ENCODE peak calls at places on chromosomes 16 and 17, in ten cellular contexts. One of them, this sample, is unnamed.

GRCh38 chr17:1829189-1829578 is 518 bp downstream of the SMYD4 start:
- DNase-seq in stimulated activated CD8-positive, alpha-beta memory T cell treated with anti-CD3 and anti-CD28 coated beads, Interleukin-12 subunit alpha, Interleukin-12 subunit beta, amount 100 ng/mL, for 4 hours: no peak
- DNase-seq in ELR: peak; percentile 47
- DNase-seq in HepG2: peak; percentile 13
- DNase-seq in COR-L47: no peak
- DNase-seq in NCI-H774: peak; percentile 8
- DNase-seq in tibial artery: peak; percentile 70
- DNase-seq in stimulated activated CD4-positive, alpha-beta T cell treated with anti-CD3 and anti-CD28 coated beads, Interleukin-1b, Interleukin-23, amount 100 ng/mL, for 1 hour: no peak
- DNase-seq in body of pancreas: peak; percentile 76
- DNase-seq in naive thymus-derived CD8-positive, alpha-beta T cell: no peak
- DNase-seq in this sample: no peak

GRCh38 chr16:63617990-63618763 is 1503.7 kb downstream of the CDH11 start:
- DNase-seq in stimulated activated CD8-positive, alpha-beta memory T cell treated with anti-CD3 and anti-CD28 coated beads, Interleukin-12 subunit alpha, Interleukin-12 subunit beta, amount 100 ng/mL, for 4 hours: no peak
- DNase-seq in ELR: no peak
- DNase-seq in HepG2: no peak
- DNase-seq in COR-L47: no peak
- DNase-seq in NCI-H774: no peak
- DNase-seq in tibial artery: no peak
- DNase-seq in stimulated activated CD4-positive, alpha-beta T cell treated with anti-CD3 and anti-CD28 coated beads, Interleukin-1b, Interleukin-23, amount 100 ng/mL, for 1 hour: no peak
- DNase-seq in body of pancreas: peak; percentile 37
- DNase-seq in naive thymus-derived CD8-positive, alpha-beta T cell: no peak
- DNase-seq in this sample: no peak

GRCh38 chr16:85391769-85392583 is 221.1 kb upstream of the GSE1 start:
- DNase-seq in stimulated activated CD8-positive, alpha-beta memory T cell treated with anti-CD3 and anti-CD28 coated beads, Interleukin-12 subunit alpha, Interleukin-12 subunit beta, amount 100 ng/mL, for 4 hours: no peak
- DNase-seq in ELR: peak; percentile 39
- DNase-seq in HepG2: no peak
- DNase-seq in COR-L47: no peak
- DNase-seq in NCI-H774: no peak
- DNase-seq in tibial artery: peak; percentile 61
- DNase-seq in stimulated activated CD4-positive, alpha-beta T cell treated with anti-CD3 and anti-CD28 coated beads, Interleukin-1b, Interleukin-23, amount 100 ng/mL, for 1 hour: no peak
- DNase-seq in body of pancreas: no peak
- DNase-seq in naive thymus-derived CD8-positive, alpha-beta T cell: no peak
- DNase-seq in this sample: no peak

GRCh38 chr16:87765776-87766484 is at the start of gene KLHDC4:
- DNase-seq in stimulated activated CD8-positive, alpha-beta memory T cell treated with anti-CD3 and anti-CD28 coated beads, Interleukin-12 subunit alpha, Interleukin-12 subunit beta, amount 100 ng/mL, for 4 hours: peak; percentile 87
- DNase-seq in ELR: peak; percentile 90
- DNase-seq in HepG2: peak; percentile 78
- DNase-seq in COR-L47: peak; percentile 64
- DNase-seq in NCI-H774: peak; percentile 69
- DNase-seq in tibial artery: peak; percentile 93
- DNase-seq in stimulated activated CD4-positive, alpha-beta T cell treated with anti-CD3 and anti-CD28 coated beads, Interleukin-1b, Interleukin-23, amount 100 ng/mL, for 1 hour: peak; percentile 67
- DNase-seq in body of pancreas: peak; percentile 91
- DNase-seq in naive thymus-derived CD8-positive, alpha-beta T cell: peak; percentile 93
- DNase-seq in this sample: peak; percentile 44

GRCh38 chr17:80832266-80832676 is 159.4 kb upstream of the CHMP6 start:
- DNase-seq in stimulated activated CD8-positive, alpha-beta memory T cell treated with anti-CD3 and anti-CD28 coated beads, Interleukin-12 subunit alpha, Interleukin-12 subunit beta, amount 100 ng/mL, for 4 hours: no peak
- DNase-seq in ELR: peak; percentile 85
- DNase-seq in HepG2: no peak
- DNase-seq in COR-L47: peak; percentile 76
- DNase-seq in NCI-H774: peak; percentile 32
- DNase-seq in tibial artery: peak; percentile 78
- DNase-seq in stimulated activated CD4-positive, alpha-beta T cell treated with anti-CD3 and anti-CD28 coated beads, Interleukin-1b, Interleukin-23, amount 100 ng/mL, for 1 hour: no peak
- DNase-seq in body of pancreas: peak; percentile 19
- DNase-seq in naive thymus-derived CD8-positive, alpha-beta T cell: no peak
- DNase-seq in this sample: peak; percentile 25

GRCh38 chr17:77453613-77454559 is 313.1 kb downstream of the SEC14L1 start:
- DNase-seq in stimulated activated CD8-positive, alpha-beta memory T cell treated with anti-CD3 and anti-CD28 coated beads, Interleukin-12 subunit alpha, Interleukin-12 subunit beta, amount 100 ng/mL, for 4 hours: no peak
- DNase-seq in ELR: no peak
- DNase-seq in HepG2: peak; percentile 98
- DNase-seq in COR-L47: no peak
- DNase-seq in NCI-H774: no peak
- DNase-seq in tibial artery: no peak
- DNase-seq in stimulated activated CD4-positive, alpha-beta T cell treated with anti-CD3 and anti-CD28 coated beads, Interleukin-1b, Interleukin-23, amount 100 ng/mL, for 1 hour: no peak
- DNase-seq in body of pancreas: peak; percentile 73
- DNase-seq in naive thymus-derived CD8-positive, alpha-beta T cell: no peak
- DNase-seq in this sample: no peak

GRCh38 chr16:1877804-1878203 is 5.8 kb upstream of the MEIOB start:
- DNase-seq in stimulated activated CD8-positive, alpha-beta memory T cell treated with anti-CD3 and anti-CD28 coated beads, Interleukin-12 subunit alpha, Interleukin-12 subunit beta, amount 100 ng/mL, for 4 hours: no peak
- DNase-seq in ELR: no peak
- DNase-seq in HepG2: no peak
- DNase-seq in COR-L47: no peak
- DNase-seq in NCI-H774: no peak
- DNase-seq in tibial artery: no peak
- DNase-seq in stimulated activated CD4-positive, alpha-beta T cell treated with anti-CD3 and anti-CD28 coated beads, Interleukin-1b, Interleukin-23, amount 100 ng/mL, for 1 hour: no peak
- DNase-seq in body of pancreas: no peak
- DNase-seq in naive thymus-derived CD8-positive, alpha-beta T cell: no peak
- DNase-seq in this sample: peak; percentile 32

GRCh38 chr17:4750606-4751005 is 10.9 kb upstream of the CXCL16 start:
- DNase-seq in stimulated activated CD8-positive, alpha-beta memory T cell treated with anti-CD3 and anti-CD28 coated beads, Interleukin-12 subunit alpha, Interleukin-12 subunit beta, amount 100 ng/mL, for 4 hours: no peak
- DNase-seq in ELR: no peak
- DNase-seq in HepG2: no peak
- DNase-seq in COR-L47: no peak
- DNase-seq in NCI-H774: no peak
- DNase-seq in tibial artery: no peak
- DNase-seq in stimulated activated CD4-positive, alpha-beta T cell treated with anti-CD3 and anti-CD28 coated beads, Interleukin-1b, Interleukin-23, amount 100 ng/mL, for 1 hour: no peak
- DNase-seq in body of pancreas: no peak
- DNase-seq in naive thymus-derived CD8-positive, alpha-beta T cell: no peak
- DNase-seq in this sample: no peak

GRCh38 chr17:238071-238963 is 56.9 kb upstream of the DOC2B start:
- DNase-seq in stimulated activated CD8-positive, alpha-beta memory T cell treated with anti-CD3 and anti-CD28 coated beads, Interleukin-12 subunit alpha, Interleukin-12 subunit beta, amount 100 ng/mL, for 4 hours: no peak
- DNase-seq in ELR: no peak
- DNase-seq in HepG2: no peak
- DNase-seq in COR-L47: no peak
- DNase-seq in NCI-H774: no peak
- DNase-seq in tibial artery: no peak
- DNase-seq in stimulated activated CD4-positive, alpha-beta T cell treated with anti-CD3 and anti-CD28 coated beads, Interleukin-1b, Interleukin-23, amount 100 ng/mL, for 1 hour: no peak
- DNase-seq in body of pancreas: no peak
- DNase-seq in naive thymus-derived CD8-positive, alpha-beta T cell: no peak
- DNase-seq in this sample: no peak

GRCh38 chr16:11145173-11145820 is 110.7 kb downstream of the SOCS1 start:
- DNase-seq in stimulated activated CD8-positive, alpha-beta memory T cell treated with anti-CD3 and anti-CD28 coated beads, Interleukin-12 subunit alpha, Interleukin-12 subunit beta, amount 100 ng/mL, for 4 hours: no peak
- DNase-seq in ELR: peak; percentile 73
- DNase-seq in HepG2: no peak
- DNase-seq in COR-L47: no peak
- DNase-seq in NCI-H774: no peak
- DNase-seq in tibial artery: no peak
- DNase-seq in stimulated activated CD4-positive, alpha-beta T cell treated with anti-CD3 and anti-CD28 coated beads, Interleukin-1b, Interleukin-23, amount 100 ng/mL, for 1 hour: no peak
- DNase-seq in body of pancreas: no peak
- DNase-seq in naive thymus-derived CD8-positive, alpha-beta T cell: no peak
- DNase-seq in this sample: no peak

GRCh38 chr17:63934391-63935112 is 2.4 kb upstream of the CD79B start:
- DNase-seq in stimulated activated CD8-positive, alpha-beta memory T cell treated with anti-CD3 and anti-CD28 coated beads, Interleukin-12 subunit alpha, Interleukin-12 subunit beta, amount 100 ng/mL, for 4 hours: no peak
- DNase-seq in ELR: no peak
- DNase-seq in HepG2: no peak
- DNase-seq in COR-L47: no peak
- DNase-seq in NCI-H774: no peak
- DNase-seq in tibial artery: no peak
- DNase-seq in stimulated activated CD4-positive, alpha-beta T cell treated with anti-CD3 and anti-CD28 coated beads, Interleukin-1b, Interleukin-23, amount 100 ng/mL, for 1 hour: no peak
- DNase-seq in body of pancreas: no peak
- DNase-seq in naive thymus-derived CD8-positive, alpha-beta T cell: no peak
- DNase-seq in this sample: no peak

GRCh38 chr17:65468321-65468720 is 93.1 kb downstream of the AXIN2 start:
- DNase-seq in stimulated activated CD8-positive, alpha-beta memory T cell treated with anti-CD3 and anti-CD28 coated beads, Interleukin-12 subunit alpha, Interleukin-12 subunit beta, amount 100 ng/mL, for 4 hours: no peak
- DNase-seq in ELR: no peak
- DNase-seq in HepG2: no peak
- DNase-seq in COR-L47: no peak
- DNase-seq in NCI-H774: no peak
- DNase-seq in tibial artery: no peak
- DNase-seq in stimulated activated CD4-positive, alpha-beta T cell treated with anti-CD3 and anti-CD28 coated beads, Interleukin-1b, Interleukin-23, amount 100 ng/mL, for 1 hour: no peak
- DNase-seq in body of pancreas: no peak
- DNase-seq in naive thymus-derived CD8-positive, alpha-beta T cell: no peak
- DNase-seq in this sample: no peak

GRCh38 chr16:632486-633335 is 1.9 kb downstream of the WFIKKN1 start:
- DNase-seq in stimulated activated CD8-positive, alpha-beta memory T cell treated with anti-CD3 and anti-CD28 coated beads, Interleukin-12 subunit alpha, Interleukin-12 subunit beta, amount 100 ng/mL, for 4 hours: no peak
- DNase-seq in ELR: no peak
- DNase-seq in HepG2: no peak
- DNase-seq in COR-L47: no peak
- DNase-seq in NCI-H774: no peak
- DNase-seq in tibial artery: no peak
- DNase-seq in stimulated activated CD4-positive, alpha-beta T cell treated with anti-CD3 and anti-CD28 coated beads, Interleukin-1b, Interleukin-23, amount 100 ng/mL, for 1 hour: no peak
- DNase-seq in body of pancreas: no peak
- DNase-seq in naive thymus-derived CD8-positive, alpha-beta T cell: no peak
- DNase-seq in this sample: no peak

GRCh38 chr16:67144943-67145342 is 5.9 kb downstream of the B3GNT9 start:
- DNase-seq in stimulated activated CD8-positive, alpha-beta memory T cell treated with anti-CD3 and anti-CD28 coated beads, Interleukin-12 subunit alpha, Interleukin-12 subunit beta, amount 100 ng/mL, for 4 hours: no peak
- DNase-seq in ELR: no peak
- DNase-seq in HepG2: no peak
- DNase-seq in COR-L47: no peak
- DNase-seq in NCI-H774: no peak
- DNase-seq in tibial artery: no peak
- DNase-seq in stimulated activated CD4-positive, alpha-beta T cell treated with anti-CD3 and anti-CD28 coated beads, Interleukin-1b, Interleukin-23, amount 100 ng/mL, for 1 hour: no peak
- DNase-seq in body of pancreas: no peak
- DNase-seq in naive thymus-derived CD8-positive, alpha-beta T cell: no peak
- DNase-seq in this sample: no peak

GRCh38 chr16:89904606-89905510 is 13.8 kb upstream of the MC1R start:
- DNase-seq in stimulated activated CD8-positive, alpha-beta memory T cell treated with anti-CD3 and anti-CD28 coated beads, Interleukin-12 subunit alpha, Interleukin-12 subunit beta, amount 100 ng/mL, for 4 hours: no peak
- DNase-seq in ELR: no peak
- DNase-seq in HepG2: no peak
- DNase-seq in COR-L47: no peak
- DNase-seq in NCI-H774: no peak
- DNase-seq in tibial artery: no peak
- DNase-seq in stimulated activated CD4-positive, alpha-beta T cell treated with anti-CD3 and anti-CD28 coated beads, Interleukin-1b, Interleukin-23, amount 100 ng/mL, for 1 hour: no peak
- DNase-seq in body of pancreas: no peak
- DNase-seq in naive thymus-derived CD8-positive, alpha-beta T cell: no peak
- DNase-seq in this sample: no peak

GRCh38 chr17:7260601-7261376 is 1.5 kb downstream of the CLDN7 start:
- DNase-seq in stimulated activated CD8-positive, alpha-beta memory T cell treated with anti-CD3 and anti-CD28 coated beads, Interleukin-12 subunit alpha, Interleukin-12 subunit beta, amount 100 ng/mL, for 4 hours: peak; percentile 27
- DNase-seq in ELR: no peak
- DNase-seq in HepG2: no peak
- DNase-seq in COR-L47: no peak
- DNase-seq in NCI-H774: no peak
- DNase-seq in tibial artery: no peak
- DNase-seq in stimulated activated CD4-positive, alpha-beta T cell treated with anti-CD3 and anti-CD28 coated beads, Interleukin-1b, Interleukin-23, amount 100 ng/mL, for 1 hour: no peak
- DNase-seq in body of pancreas: peak; percentile 86
- DNase-seq in naive thymus-derived CD8-positive, alpha-beta T cell: peak; percentile 19
- DNase-seq in this sample: peak; percentile 30

GRCh38 chr17:1039119-1039507 is 42.2 kb downstream of the TIMM22 start:
- DNase-seq in stimulated activated CD8-positive, alpha-beta memory T cell treated with anti-CD3 and anti-CD28 coated beads, Interleukin-12 subunit alpha, Interleukin-12 subunit beta, amount 100 ng/mL, for 4 hours: no peak
- DNase-seq in ELR: no peak
- DNase-seq in HepG2: no peak
- DNase-seq in COR-L47: no peak
- DNase-seq in NCI-H774: no peak
- DNase-seq in tibial artery: no peak
- DNase-seq in stimulated activated CD4-positive, alpha-beta T cell treated with anti-CD3 and anti-CD28 coated beads, Interleukin-1b, Interleukin-23, amount 100 ng/mL, for 1 hour: no peak
- DNase-seq in body of pancreas: no peak
- DNase-seq in naive thymus-derived CD8-positive, alpha-beta T cell: no peak
- DNase-seq in this sample: no peak

GRCh38 chr17:80649672-80650338 is 105.2 kb downstream of the RPTOR start:
- DNase-seq in stimulated activated CD8-positive, alpha-beta memory T cell treated with anti-CD3 and anti-CD28 coated beads, Interleukin-12 subunit alpha, Interleukin-12 subunit beta, amount 100 ng/mL, for 4 hours: peak; percentile 50
- DNase-seq in ELR: peak; percentile 95
- DNase-seq in HepG2: peak; percentile 77
- DNase-seq in COR-L47: peak; percentile 45
- DNase-seq in NCI-H774: no peak
- DNase-seq in tibial artery: no peak
- DNase-seq in stimulated activated CD4-positive, alpha-beta T cell treated with anti-CD3 and anti-CD28 coated beads, Interleukin-1b, Interleukin-23, amount 100 ng/mL, for 1 hour: peak; percentile 7
- DNase-seq in body of pancreas: peak; percentile 53
- DNase-seq in naive thymus-derived CD8-positive, alpha-beta T cell: peak; percentile 30
- DNase-seq in this sample: no peak

GRCh38 chr16:12290165-12290564 is 313.6 kb downstream of the SNX29 start:
- DNase-seq in stimulated activated CD8-positive, alpha-beta memory T cell treated with anti-CD3 and anti-CD28 coated beads, Interleukin-12 subunit alpha, Interleukin-12 subunit beta, amount 100 ng/mL, for 4 hours: no peak
- DNase-seq in ELR: no peak
- DNase-seq in HepG2: no peak
- DNase-seq in COR-L47: no peak
- DNase-seq in NCI-H774: no peak
- DNase-seq in tibial artery: no peak
- DNase-seq in stimulated activated CD4-positive, alpha-beta T cell treated with anti-CD3 and anti-CD28 coated beads, Interleukin-1b, Interleukin-23, amount 100 ng/mL, for 1 hour: no peak
- DNase-seq in body of pancreas: no peak
- DNase-seq in naive thymus-derived CD8-positive, alpha-beta T cell: no peak
- DNase-seq in this sample: no peak

This sample was measured in NCI-H2107.